ENCODE peak calls at places on chromosomes 12 and 14, in ten cellular contexts. E is AG04450, I is kidney epithelial cell, F is GM10248, B is HFFc6, O is thoracic aorta, H is cardiac muscle cell, D is lower lobe of right lung, N is psoas muscle, A is cardiac fibroblast. C is an unnamed sample.

GRCh38 chr14:71320734-71321555 is 413.7 kb downstream of the PCNX1 start:
- DNase-seq in A (peak; percentile 58), D (peak; percentile 81), F (peak; percentile 68), I (no peak), H (peak; percentile 86), O (no peak), E (no peak), N (peak; percentile 72), B (peak; percentile 29), C (peak; percentile 89)

GRCh38 chr12:79689041-79689476 is 1.7 kb downstream of the PAWR start:
- DNase-seq in E (no peak), D (no peak), B (no peak), H (no peak), O (no peak), I (no peak), A (peak; percentile 32), F (no peak), N (no peak), C (no peak)

GRCh38 chr14:96581902-96582640 is 79.9 kb downstream of the PAPOLA start:
- DNase-seq in O (no peak), F (no peak), E (no peak), H (no peak), I (no peak), D (no peak), N (no peak), B (no peak), A (no peak), C (no peak)

GRCh38 chr12:12776261-12776660 is 9.2 kb upstream of the APOLD1 start:
- DNase-seq in D (no peak), N (no peak), O (no peak), B (no peak), F (no peak), E (no peak), H (no peak), A (peak; percentile 51), I (peak; percentile 10), C (no peak)

GRCh38 chr12:101697930-101698781 is 716 bp downstream of the CHPT1 start:
- DNase-seq in I (no peak), F (peak; percentile 29), A (peak; percentile 47), E (no peak), H (peak; percentile 34), N (peak; percentile 84), B (no peak), O (no peak), D (peak; percentile 70), C (peak; percentile 80)

GRCh38 chr14:100522616-100523021 is 64.6 kb downstream of the BEGAIN start:
- DNase-seq in H (no peak), D (no peak), A (no peak), N (no peak), F (no peak), I (no peak), B (no peak), O (no peak), E (no peak), C (peak; percentile 51)

GRCh38 chr14:92607702-92608429 is 94.3 kb downstream of the RIN3 start:
- DNase-seq in A (peak; percentile 95), N (no peak), H (no peak), D (no peak), B (peak; percentile 92), F (no peak), I (no peak), E (no peak), O (no peak), C (no peak)

GRCh38 chr12:52618216-52618615 is at the start of gene KRT73:
- DNase-seq in B (no peak), O (no peak), E (no peak), N (no peak), D (no peak), F (no peak), H (no peak), A (no peak), I (no peak), C (no peak)

GRCh38 chr12:5013206-5013830 is 30.4 kb upstream of the KCNA5 start:
- DNase-seq in A (no peak), H (no peak), B (no peak), N (no peak), O (no peak), I (no peak), F (no peak), D (no peak), E (no peak), C (no peak)

GRCh38 chr12:50059440-50060119 is 2.2 kb downstream of the ASIC1 start:
- DNase-seq in A (no peak), E (no peak), I (no peak), N (no peak), B (no peak), D (no peak), O (no peak), H (no peak), F (no peak), C (no peak)

GRCh38 chr14:53855127-53855526 is 101.5 kb downstream of the BMP4 start:
- DNase-seq in H (no peak), D (no peak), N (no peak), E (no peak), F (no peak), O (no peak), B (no peak), I (no peak), A (no peak), C (no peak)

GRCh38 chr12:14836336-14837210 is 6.8 kb downstream of the ART4 start:
- DNase-seq in N (no peak), A (peak; percentile 96), E (peak; percentile 38), F (no peak), O (no peak), D (no peak), I (peak; percentile 65), H (no peak), B (peak; percentile 86), C (no peak)

GRCh38 chr14:60656755-60657608 is 7.7 kb upstream of the SIX1 start:
- DNase-seq in I (no peak), E (no peak), H (peak; percentile 73), F (peak; percentile 83), D (peak; percentile 69), B (peak; percentile 44), A (peak; percentile 80), O (no peak), N (peak; percentile 88), C (peak; percentile 78)

GRCh38 chr14:75222208-75222701 is 45.8 kb upstream of the TMED10 start:
- DNase-seq in O (no peak), E (peak; percentile 33), H (no peak), I (no peak), A (peak; percentile 99), N (no peak), F (peak; percentile 52), B (peak; percentile 83), D (peak; percentile 73), C (peak; percentile 78)

GRCh38 chr14:64801046-64801445 is 78.7 kb downstream of the SPTB start:
- DNase-seq in F (no peak), O (no peak), A (no peak), E (no peak), H (no peak), I (no peak), N (no peak), B (no peak), D (no peak), C (no peak)
- TF ChIP-seq CTCF in F (no peak), O (no peak), A (no peak), E (no peak), H (no peak), I (no peak), N (no peak), B (no peak), D (no peak), C (no peak)

GRCh38 chr14:104342435-104343293 is 204.3 kb downstream of the KIF26A start:
- DNase-seq in B (no peak), O (no peak), F (no peak), I (no peak), D (no peak), E (no peak), A (no peak), H (peak; percentile 75), N (no peak), C (peak; percentile 60)
- TF ChIP-seq CTCF in B (no peak), O (no peak), F (no peak), I (no peak), D (no peak), E (no peak), A (no peak), H (no peak), N (no peak), C (no peak)

GRCh38 chr14:79077096-79077495 is 906.9 kb downstream of the NRXN3 start:
- DNase-seq in H (no peak), B (no peak), O (no peak), E (no peak), D (no peak), N (no peak), A (no peak), F (no peak), I (no peak), C (no peak)

GRCh38 chr14:79082883-79083282 is 912.7 kb downstream of the NRXN3 start:
- DNase-seq in H (no peak), F (no peak), O (no peak), E (no peak), N (no peak), A (no peak), I (no peak), B (no peak), D (no peak), C (no peak)

GRCh38 chr14:79084861-79085260 is 914.7 kb downstream of the NRXN3 start:
- DNase-seq in D (no peak), A (no peak), B (no peak), E (no peak), F (no peak), I (no peak), N (no peak), H (no peak), O (no peak), C (no peak)

GRCh38 chr14:79076428-79076827 is 906.3 kb downstream of the NRXN3 start:
- DNase-seq in B (no peak), I (no peak), A (no peak), H (no peak), D (no peak), N (no peak), F (no peak), O (no peak), E (no peak), C (no peak)

GRCh38 chr14:79080040-79080439 is 909.9 kb downstream of the NRXN3 start:
- DNase-seq in H (no peak), I (no peak), B (no peak), O (no peak), N (no peak), E (no peak), D (no peak), F (no peak), A (no peak), C (no peak)
- TF ChIP-seq CTCF in H (no peak), I (no peak), B (no peak), O (no peak), N (no peak), E (no peak), D (no peak), F (no peak), A (no peak), C (no peak)

DNA sequence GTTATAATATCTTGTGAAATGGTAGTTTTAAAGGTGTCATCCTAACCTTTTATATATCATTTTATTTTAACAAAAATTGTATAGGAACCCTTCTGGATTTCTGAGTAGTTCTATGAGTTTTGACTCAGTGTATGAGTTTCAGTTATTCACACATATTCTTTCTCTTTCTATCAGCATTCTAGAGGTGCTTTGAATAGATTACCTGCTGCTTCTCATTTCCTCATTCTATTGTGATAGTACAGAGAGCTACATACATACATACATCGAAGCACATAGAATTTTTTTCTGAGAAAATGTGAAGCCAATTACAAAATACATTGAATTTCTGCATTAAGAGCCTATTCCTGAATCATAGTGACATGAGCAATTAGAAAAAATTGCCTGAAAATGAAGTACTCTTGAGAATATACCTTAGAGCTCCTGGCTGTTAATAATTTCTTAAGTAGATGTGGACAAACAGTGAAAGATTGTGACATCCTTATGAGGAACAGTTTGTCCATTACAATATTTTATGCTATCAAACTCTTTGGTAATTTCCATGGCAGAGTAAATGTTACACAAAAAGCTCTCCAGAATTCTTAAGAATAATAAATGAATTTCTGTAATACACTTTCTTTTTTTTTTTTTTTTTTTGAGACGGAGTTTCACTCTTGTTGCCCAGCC is 556.6 kb downstream of the TRHDE start:
- DNase-seq in E (no peak), B (no peak), F (no peak), H (no peak), D (no peak), O (no peak), I (no peak), N (no peak), A (no peak), C (no peak)
- TF ChIP-seq CTCF in E (no peak), B (no peak), F (no peak), H (no peak), D (no peak), O (no peak), I (no peak), N (no peak), A (no peak), C (no peak)

C was measured in upper lobe of right lung.